ENCODE peak calls at places on chromosomes 2 and 18, in five cellular contexts. U is fibroblast of pulmonary artery, K is psoas muscle, W is cardiac fibroblast, L is thyroid gland. P is an unnamed sample.

GRCh38 chr2:181374741-181375675 is 82.2 kb upstream of the ITGA4 start:
- DNase-seq in U (no peak), K (no peak), W (no peak), L (no peak), P (no peak)

GRCh38 chr2:171347158-171347557 is 86.6 kb downstream of the METTL8 start:
- DNase-seq in U (no peak), K (no peak), W (peak), L (no peak), P (peak)

GRCh38 chr18:74951165-74951760 is 257.7 kb downstream of the PTGR3 start:
- DNase-seq in U (peak), K (no peak), W (peak), L (peak), P (peak)

GRCh38 chr2:224311226-224311625 is 90.7 kb downstream of the FAM124B start:
- DNase-seq in U (no peak), K (no peak), W (peak), L (no peak), P (no peak)

GRCh38 chr2:119760237-119760807 is 600 bp downstream of the PTPN4 start:
- DNase-seq in U (no peak), K (no peak), W (no peak), L (peak), P (no peak)

GRCh38 chr2:53755022-53755630 is 12.5 kb upstream of the CHAC2 start:
- DNase-seq in U (peak), K (peak), W (peak), L (peak), P (no peak)

GRCh38 chr2:75627902-75628504 is 18.6 kb upstream of the MRPL19 start:
- DNase-seq in U (peak), K (peak), W (peak), L (peak), P (peak)

GRCh38 chr2:128357561-128358370 is 39.1 kb upstream of the HS6ST1 start:
- DNase-seq in U (no peak), K (peak), W (no peak), L (no peak), P (no peak)

GRCh38 chr2:112879491-112880041 is 31.4 kb upstream of the IL37 start:
- DNase-seq in U (no peak), K (no peak), W (no peak), L (no peak), P (no peak)

GRCh38 chr2:207051345-207051959 is 112.1 kb downstream of the CPO start:
- DNase-seq in U (no peak), K (no peak), W (peak), L (no peak), P (peak)

GRCh38 chr2:113676651-113677050 is 49.6 kb downstream of the RABL2A start:
- DNase-seq in U (no peak), K (no peak), W (no peak), L (no peak), P (no peak)

GRCh38 chr2:156326488-156326887 is 6.0 kb downstream of the NR4A2 start:
- DNase-seq in U (no peak), K (no peak), W (no peak), L (no peak), P (no peak)

GRCh38 chr2:112752667-112753066 is 11.7 kb downstream of the CKAP2L start:
- DNase-seq in U (no peak), K (no peak), W (no peak), L (no peak), P (no peak)

GRCh38 chr2:124145982-124146381 is 120.9 kb downstream of the CNTNAP5 start:
- DNase-seq in U (no peak), K (no peak), W (no peak), L (no peak), P (no peak)

GRCh38 chr2:200901459-200902072 is 12.4 kb downstream of the NIF3L1 start:
- DNase-seq in U (peak), K (no peak), W (peak), L (peak), P (peak)

GRCh38 chr2:232659359-232659758 is 26.0 kb downstream of the EFHD1 start:
- DNase-seq in U (no peak), K (peak), W (no peak), L (no peak), P (no peak)

GRCh38 chr2:232655392-232655791 is 22.0 kb downstream of the EFHD1 start:
- DNase-seq in U (no peak), K (peak), W (no peak), L (peak), P (no peak)

GRCh38 chr2:232662486-232663260 is 29.3 kb downstream of the EFHD1 start:
- DNase-seq in U (no peak), K (peak), W (no peak), L (no peak), P (no peak)

GRCh38 chr2:232653441-232653840 is 20.0 kb downstream of the EFHD1 start:
- DNase-seq in U (no peak), K (no peak), W (no peak), L (no peak), P (no peak)

GRCh38 chr2:232658217-232658785 is 24.9 kb downstream of the EFHD1 start:
- DNase-seq in U (peak), K (no peak), W (no peak), L (no peak), P (peak)
- TF ChIP-seq CTCF in U (no peak), K (peak), W (no peak), L (no peak), P (peak)

DNA sequence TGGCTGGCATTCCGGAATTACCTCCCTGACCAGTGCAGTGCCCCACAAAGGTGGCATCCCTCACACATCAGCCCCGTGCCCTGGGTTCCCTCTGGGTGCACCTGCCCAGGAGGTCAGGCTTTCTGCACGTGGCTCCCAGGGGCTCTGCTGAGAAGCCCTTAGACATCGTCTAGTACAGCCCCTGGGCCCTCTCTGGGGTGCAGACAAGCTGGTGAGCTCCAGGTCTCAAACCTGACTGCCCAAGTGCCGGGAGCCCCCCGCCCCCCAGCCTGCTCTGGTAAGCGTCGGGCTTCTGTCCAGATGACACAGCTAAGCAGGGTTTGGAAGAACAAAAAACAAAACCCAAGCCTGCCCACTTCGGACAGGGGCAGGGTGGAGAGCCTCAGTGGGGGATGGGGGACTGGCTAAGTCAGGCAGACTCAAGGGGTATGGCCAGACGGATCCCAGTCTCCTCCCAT is 20.2 kb downstream of the TWIST2 start:
- DNase-seq in U (peak), K (no peak), W (peak), L (no peak), P (no peak)
- H3K4me3 ChIP-seq in U (no peak), K (no peak), W (no peak), L (no peak), P (no peak)

GRCh38 chr2:45276914-45277313 is 267.7 kb upstream of the SIX2 start:
- DNase-seq in U (peak), K (no peak), W (peak), L (no peak), P (no peak)
- TF ChIP-seq CTCF in U (no peak), K (no peak), W (no peak), L (no peak), P (no peak)

GRCh38 chr18:37188016-37188791 is 359.3 kb downstream of the KIAA1328 start:
- DNase-seq in U (no peak), K (no peak), W (no peak), L (no peak), P (peak)
- H3K4me3 ChIP-seq in U (no peak), K (no peak), W (no peak), L (no peak), P (no peak)

GRCh38 chr18:76306685-76307292 is 188.3 kb downstream of the ZNF516 start:
- DNase-seq in U (no peak), K (no peak), W (no peak), L (no peak), P (no peak)
- TF ChIP-seq CTCF in U (no peak), K (no peak), W (no peak), L (no peak), P (no peak)

GRCh38 chr2:85248741-85249524 is 78.9 kb downstream of the TGOLN2 start:
- DNase-seq in U (peak), K (peak), W (peak), L (no peak), P (peak)
- H3K4me3 ChIP-seq in U (no peak), K (no peak), W (no peak), L (no peak), P (no peak)

P was measured in choroid plexus epithelial cell.